ENCODE peak calls at places on chromosomes 5 and 9, in eight cellular contexts. Q is neural progenitor cell, D is hepatocyte, X is HCT116, W is GM23338, C is MM.1S, J is PC-3, Z is SK-N-SH. L is an unnamed sample.
A peak's percentile ranks its signal among the peaks of the same experiment; 100 is the strongest.

GRCh38 chr5:116572375-116573278 is 2.0 kb downstream of the SEMA6A start:
- DNase-seq in Q (peak; percentile 81), D (peak; percentile 59), W (peak; percentile 56), Z (peak; percentile 78), J (no peak), C (no peak), X (no peak), L (no peak)

GRCh38 chr5:116507051-116507537 is 67.5 kb downstream of the SEMA6A start:
- DNase-seq in Q (no peak), J (no peak), D (no peak), C (no peak), X (no peak), W (no peak), Z (no peak), L (no peak)

GRCh38 chr9:91690540-91691249 is 259.3 kb downstream of the ROR2 start:
- DNase-seq in C (peak; percentile 35), W (no peak), Z (no peak), D (no peak), Q (no peak), J (no peak), X (no peak), L (no peak)

GRCh38 chr5:74918232-74918669 is 52.1 kb upstream of the FAM169A start:
- DNase-seq in J (no peak), C (no peak), W (no peak), X (no peak), Q (no peak), D (no peak), Z (no peak), L (no peak)

GRCh38 chr9:764105-764524 is 77.4 kb upstream of the DMRT1 start:
- DNase-seq in Q (peak; percentile 83), C (no peak), X (peak; percentile 90), J (peak; percentile 84), W (peak; percentile 94), Z (peak; percentile 21), D (peak; percentile 83), L (peak; percentile 93)

GRCh38 chr9:115106642-115107041 is 11.3 kb downstream of the TNC start:
- DNase-seq in D (no peak), Z (no peak), Q (no peak), X (no peak), W (no peak), J (peak; percentile 58), C (no peak), L (no peak)

GRCh38 chr5:37739817-37740261 is 100.0 kb downstream of the GDNF start:
- DNase-seq in C (no peak), Q (no peak), X (no peak), D (no peak), J (no peak), Z (no peak), W (no peak), L (no peak)

GRCh38 chr9:90007516-90008430 is 403.0 kb downstream of the GADD45G start:
- DNase-seq in W (peak; percentile 21), C (no peak), J (no peak), Z (no peak), D (peak; percentile 27), Q (no peak), X (no peak), L (no peak)

GRCh38 chr5:64458948-64459347 is 46.9 kb upstream of the RGS7BP start:
- DNase-seq in C (no peak), Z (no peak), Q (no peak), W (no peak), D (no peak), J (no peak), X (no peak), L (no peak)

GRCh38 chr9:132404228-132404881 is 2.3 kb downstream of the TTF1 start:
- DNase-seq in Q (no peak), C (no peak), X (no peak), W (no peak), Z (no peak), J (no peak), D (no peak), L (peak; percentile 37)

GRCh38 chr5:122089614-122090013 is 11.6 kb upstream of the LOX start:
- DNase-seq in D (no peak), Q (no peak), C (peak; percentile 46), Z (no peak), J (no peak), X (no peak), W (no peak), L (no peak)

GRCh38 chr9:4826417-4827166 is 33.8 kb downstream of the RCL1 start:
- DNase-seq in Z (no peak), W (no peak), D (no peak), J (no peak), Q (no peak), X (no peak), C (no peak), L (no peak)

GRCh38 chr9:135662758-135663450 is at the start of gene LCN9:
- DNase-seq in Q (no peak), D (peak; percentile 40), X (no peak), Z (peak; percentile 39), W (no peak), C (no peak), J (no peak), L (no peak)

GRCh38 chr5:83595217-83595616 is 123.7 kb downstream of the VCAN start:
- DNase-seq in W (no peak), C (no peak), Q (no peak), J (peak; percentile 25), D (no peak), X (no peak), Z (no peak), L (no peak)

GRCh38 chr5:157714480-157714879 is 16.7 kb upstream of the THG1L start:
- DNase-seq in X (no peak), Z (no peak), W (no peak), Q (no peak), C (no peak), J (peak; percentile 21), D (no peak), L (no peak)

GRCh38 chr9:30078195-30078594 is 2306.2 kb upstream of the ACO1 start:
- DNase-seq in J (no peak), X (no peak), W (no peak), Q (no peak), Z (no peak), C (peak; percentile 77), D (no peak), L (no peak)

GRCh38 chr5:10556331-10556807 is 7.5 kb upstream of the ANKRD33B start:
- DNase-seq in C (no peak), X (no peak), J (peak; percentile 98), D (no peak), Q (no peak), W (no peak), Z (no peak), L (no peak)

GRCh38 chr9:26744362-26744965 is 148.1 kb downstream of the CAAP1 start:
- DNase-seq in W (peak; percentile 67), Z (no peak), C (peak; percentile 29), D (peak; percentile 33), X (peak; percentile 10), Q (peak; percentile 31), J (peak; percentile 38), L (peak; percentile 45)

GRCh38 chr5:109689740-109690455 is at the start of gene MAN2A1:
- DNase-seq in J (peak; percentile 55), C (peak; percentile 86), Q (peak; percentile 84), D (peak; percentile 90), Z (peak; percentile 81), X (peak; percentile 22), W (peak; percentile 60), L (peak; percentile 83)

GRCh38 chr9:137975527-137975913 is 97.9 kb downstream of the CACNA1B start:
- DNase-seq in W (no peak), J (no peak), Z (no peak), C (no peak), D (peak; percentile 2), X (no peak), Q (no peak), L (no peak)
- TF ChIP-seq EZH2phosphoT487 in W (no peak), J (no peak), Z (no peak), C (no peak), D (no peak), X (no peak), Q (no peak), L (no peak)

GRCh38 chr9:86997158-86997557 is 49.9 kb upstream of the GAS1 start:
- DNase-seq in W (no peak), D (peak; percentile 52), Z (no peak), J (no peak), C (no peak), Q (peak; percentile 59), X (peak; percentile 6), L (no peak)
- TF ChIP-seq CTCF in W (no peak), D (peak; percentile 35), Z (no peak), J (no peak), C (no peak), Q (peak; percentile 56), X (no peak), L (no peak)

GRCh38 chr9:114080773-114081440 is 2.8 kb upstream of the AMBP start:
- DNase-seq in W (no peak), Z (no peak), D (peak; percentile 70), J (peak; percentile 42), X (no peak), C (no peak), Q (no peak), L (no peak)
- H3K4me2 ChIP-seq in W (no peak overlapping the region), Z (no peak overlapping the region), D (peak overlapping the region; percentile 62), J (peak overlapping the region; percentile 49), X (no peak overlapping the region), C (no peak overlapping the region), Q (no peak overlapping the region), L (no peak overlapping the region)

GRCh38 chr5:150614651-150615040 is 25.8 kb upstream of the SYNPO start:
- DNase-seq in D (no peak), W (no peak), C (no peak), Z (no peak), Q (no peak), X (no peak), J (no peak), L (no peak)

GRCh38 chr5:150615141-150615699 is 25.2 kb upstream of the SYNPO start:
- DNase-seq in C (no peak), Z (no peak), D (no peak), J (no peak), Q (no peak), X (no peak), W (no peak), L (no peak)

GRCh38 chr5:150612905-150613670 is 27.4 kb upstream of the SYNPO start:
- DNase-seq in D (no peak), W (no peak), C (no peak), Q (no peak), Z (no peak), X (no peak), J (no peak), L (no peak)

GRCh38 chr5:150612405-150612804 is 28.1 kb upstream of the SYNPO start:
- DNase-seq in Z (no peak), X (no peak), C (no peak), W (no peak), Q (no peak), J (no peak), D (no peak), L (no peak)

GRCh38 chr5:150613991-150614650 is 26.3 kb upstream of the SYNPO start:
- DNase-seq in C (no peak), W (peak; percentile 75), Z (no peak), J (no peak), X (no peak), Q (no peak), D (no peak), L (no peak)
- TF ChIP-seq EZH2phosphoT487 in C (no peak), W (no peak), Z (no peak), J (no peak), X (no peak), Q (no peak), D (no peak), L (no peak)

L was measured in OCI-LY7.